ENCODE peak calls at places on chromosome 9, in five cellular contexts. A is transverse colon, L is endothelial cell, O is suprapubic skin, U is ovary. J is an unnamed sample.

GRCh38 chr9:89182369-89182768 is 3.8 kb upstream of the SHC3 start:
- DNase-seq in A (no peak), U (no peak), O (no peak), L (no peak), J (no peak)

GRCh38 chr9:112338561-112338960 is 5.1 kb upstream of the PTBP3 start:
- DNase-seq in A (peak), L (no peak), O (no peak), U (no peak), J (no peak)

GRCh38 chr9:27426717-27427645 is 97.1 kb upstream of the IFNK start:
- DNase-seq in U (no peak), A (no peak), L (no peak), O (no peak), J (no peak)

GRCh38 chr9:113184509-113184908 is 33.7 kb downstream of the SLC31A2 start:
- DNase-seq in L (no peak), O (no peak), A (no peak), U (no peak), J (no peak)

GRCh38 chr9:113361304-113362018 is 12.1 kb downstream of the BSPRY start:
- DNase-seq in A (no peak), U (no peak), O (no peak), L (no peak), J (no peak)

GRCh38 chr9:97959585-97959984 is 21.6 kb upstream of the HEMGN start:
- DNase-seq in L (no peak), A (no peak), O (no peak), U (no peak), J (no peak)

GRCh38 chr9:132151118-132151517 is 10.7 kb upstream of the NTNG2 start:
- DNase-seq in L (no peak), A (no peak), O (no peak), U (no peak), J (peak)

GRCh38 chr9:137387891-137388560 is 34.9 kb downstream of the EXD3 start:
- DNase-seq in L (no peak), U (peak), O (no peak), A (no peak), J (peak)

GRCh38 chr9:111891910-111892499 is 4.6 kb upstream of the UGCG start:
- DNase-seq in O (no peak), A (peak), L (no peak), U (no peak), J (no peak)

GRCh38 chr9:86944974-86945867 is 2.1 kb downstream of the GAS1 start:
- DNase-seq in U (peak), O (no peak), A (no peak), L (peak), J (no peak)

GRCh38 chr9:19998823-19999455 is 210.1 kb upstream of the SLC24A2 start:
- DNase-seq in O (no peak), L (no peak), U (no peak), A (no peak), J (no peak)

GRCh38 chr9:97535771-97536170 is 34.3 kb downstream of the TMOD1 start:
- DNase-seq in L (no peak), O (no peak), U (no peak), A (no peak), J (no peak)

GRCh38 chr9:33868430-33869000 is 51.6 kb downstream of the UBE2R2 start:
- DNase-seq in U (peak), A (no peak), O (no peak), L (no peak), J (no peak)

GRCh38 chr9:134204041-134204440 is 39.7 kb upstream of the RNU6ATAC start:
- DNase-seq in L (no peak), O (no peak), A (no peak), U (no peak), J (peak)

GRCh38 chr9:108521063-108521462 is 334.7 kb downstream of the ACTL7B start:
- DNase-seq in L (no peak), U (no peak), O (no peak), A (no peak), J (no peak)

GRCh38 chr9:33988219-33988890 is 60.3 kb downstream of the UBAP2 start:
- DNase-seq in U (no peak), O (no peak), A (no peak), L (no peak), J (no peak)

GRCh38 chr9:14031761-14032279 is 282.1 kb downstream of the NFIB start:
- DNase-seq in U (no peak), L (no peak), O (no peak), A (no peak), J (no peak)

GRCh38 chr9:14033067-14033466 is 280.9 kb downstream of the NFIB start:
- DNase-seq in U (no peak), L (no peak), A (no peak), O (no peak), J (no peak)

GRCh38 chr9:14029811-14030210 is 284.1 kb downstream of the NFIB start:
- DNase-seq in A (no peak), U (no peak), O (no peak), L (no peak), J (no peak)

GRCh38 chr9:14030350-14030823 is 283.6 kb downstream of the NFIB start:
- DNase-seq in O (no peak), L (no peak), U (no peak), A (no peak), J (no peak)

DNA sequence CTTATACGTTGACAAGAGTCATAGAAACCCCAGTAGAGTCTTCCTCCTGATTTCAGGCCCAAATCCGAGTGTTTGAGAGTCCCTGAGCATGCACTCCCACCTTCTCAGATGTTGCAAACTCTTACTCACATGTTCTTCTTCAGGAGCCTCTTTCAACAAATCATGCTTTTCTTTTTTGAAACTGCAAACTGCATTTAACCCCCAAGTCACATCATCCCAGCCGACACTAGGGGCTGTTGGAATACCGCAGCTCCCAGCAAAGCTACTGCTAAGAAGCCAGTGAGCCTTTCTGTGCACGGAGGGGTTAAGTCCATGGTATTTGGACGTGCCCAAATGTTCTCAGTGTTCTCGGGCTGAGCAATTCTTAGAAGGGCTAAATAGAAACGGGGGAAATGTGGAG is 282.9 kb downstream of the NFIB start:
- DNase-seq in L (peak), A (no peak), U (peak), O (no peak), J (no peak)
- TF ChIP-seq CTCF in L (no peak), A (no peak), U (no peak), O (no peak), J (peak)

DNA sequence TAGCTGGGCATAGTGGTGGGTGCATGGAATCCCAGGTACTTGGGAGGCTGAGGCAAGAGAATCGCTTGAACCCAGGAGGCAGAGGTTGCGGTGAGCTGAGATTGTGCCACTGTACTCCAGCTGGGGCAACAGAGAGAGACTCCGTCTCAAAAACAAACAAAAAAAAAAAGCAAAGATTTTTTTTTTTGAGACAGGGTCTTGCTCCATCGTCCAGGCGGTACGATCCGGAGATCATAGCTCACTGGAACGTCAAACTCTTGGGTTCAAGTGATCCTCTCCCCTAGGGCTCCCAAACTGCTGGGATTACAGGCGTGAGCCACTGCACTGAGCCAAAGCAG is 37.6 kb downstream of the ABCA1 start:
- DNase-seq in U (no peak), A (no peak), L (no peak), O (no peak), J (no peak)
- TF ChIP-seq CTCF in U (no peak), A (no peak), L (no peak), O (no peak), J (no peak)

GRCh38 chr9:122144006-122144405 is 15.6 kb downstream of the NDUFA8 start:
- DNase-seq in L (no peak), U (no peak), O (no peak), A (no peak), J (no peak)
- TF ChIP-seq CTCF in L (no peak), U (no peak), O (no peak), A (no peak), J (no peak)

GRCh38 chr9:120928720-120929389 is 2.3 kb upstream of the TRAF1 start:
- DNase-seq in L (peak), O (peak), A (peak), U (peak), J (no peak)
- TF ChIP-seq CTCF in L (no peak), O (no peak), A (peak), U (no peak), J (peak)

J was measured in chondrocyte.